ENCODE peak calls at places on chromosomes 12 and 14, in seven cellular contexts. Y is tibial nerve; B is IMR-90; O is endothelial cell of umbilical vein; J is neural progenitor cell; T is CD4-positive, alpha-beta memory T cell; A is stomach. D is an unnamed sample. For H3K36me3, the result is how much of the 10 kb centered on the place peaks cover.

GRCh38 chr14:95523051-95523817 is 6.8 kb upstream of the SYNE3 start:
- DNase-seq in B (peak), Y (no peak), J (no peak), A (no peak), T (peak), O (no peak), D (no peak)

GRCh38 chr14:103056322-103057027 is 874 bp downstream of the CDC42BPB start:
- DNase-seq in J (peak), O (peak), B (peak), A (peak), T (no peak), Y (peak), D (peak)

GRCh38 chr12:118980407-118981014 is 830 bp upstream of the SRRM4 start:
- DNase-seq in B (no peak), Y (no peak), T (no peak), J (peak), A (no peak), O (no peak), D (no peak)

GRCh38 chr14:69945347-69945746 is 66.1 kb downstream of the SMOC1 start:
- DNase-seq in T (no peak), A (no peak), Y (no peak), B (no peak), J (no peak), O (no peak), D (no peak)

GRCh38 chr12:106840217-106840616 is 65.7 kb downstream of the RIC8B start:
- DNase-seq in O (peak), Y (no peak), A (no peak), T (no peak), J (peak), B (peak), D (no peak)

GRCh38 chr12:26857465-26858176 is 24.6 kb upstream of the ITPR2 start:
- DNase-seq in B (no peak), Y (no peak), O (peak), A (no peak), T (no peak), J (no peak), D (no peak)

GRCh38 chr14:63287661-63288483 is 30.9 kb downstream of the GPHB5 start:
- DNase-seq in A (no peak), O (no peak), J (no peak), Y (no peak), B (peak), T (no peak), D (no peak)

GRCh38 chr12:111443586-111443985 is 37.9 kb downstream of the SH2B3 start:
- DNase-seq in B (peak), J (no peak), A (peak), T (no peak), Y (no peak), O (no peak), D (peak)

GRCh38 chr14:55980970-55981369 is 137.2 kb upstream of the PELI2 start:
- DNase-seq in T (no peak), J (no peak), A (no peak), Y (no peak), B (no peak), O (no peak), D (no peak)

GRCh38 chr12:124476011-124476400 is 91.4 kb downstream of the NCOR2 start:
- DNase-seq in T (no peak), A (no peak), O (no peak), J (no peak), B (no peak), Y (no peak), D (no peak)

GRCh38 chr12:124474709-124475108 is 92.7 kb downstream of the NCOR2 start:
- DNase-seq in B (no peak), O (no peak), J (no peak), Y (no peak), T (no peak), A (no peak), D (no peak)

GRCh38 chr12:124472690-124473279 is 94.6 kb downstream of the NCOR2 start:
- DNase-seq in T (no peak), Y (no peak), B (no peak), O (no peak), J (no peak), A (no peak), D (no peak)

GRCh38 chr12:124477109-124477915 is 90.1 kb downstream of the NCOR2 start:
- DNase-seq in J (no peak), O (no peak), Y (no peak), T (no peak), A (no peak), B (no peak), D (no peak)

GRCh38 chr12:124475295-124476010 is 92.0 kb downstream of the NCOR2 start:
- DNase-seq in B (no peak), A (no peak), Y (no peak), J (no peak), O (no peak), T (no peak), D (no peak)
- H3K36me3 ChIP-seq in B (half or more), A (half or more), Y (half or more), J (under half), O (under half), T (under half), D (half or more)

GRCh38 chr12:100573168-100573498 is 351 bp upstream of the GAS2L3 start:
- DNase-seq in O (no peak), T (no peak), J (no peak), B (no peak), A (no peak), Y (no peak), D (no peak)

GRCh38 chr12:100572184-100572583 is 1.3 kb upstream of the GAS2L3 start:
- DNase-seq in J (no peak), A (no peak), Y (no peak), B (no peak), T (no peak), O (no peak), D (no peak)

GRCh38 chr12:100576311-100577036 is 3.0 kb downstream of the GAS2L3 start:
- DNase-seq in O (peak), A (no peak), B (peak), T (no peak), J (no peak), Y (no peak), D (no peak)

GRCh38 chr12:100573499-100574261 is at the start of gene GAS2L3:
- DNase-seq in J (peak), B (peak), Y (peak), A (peak), T (peak), O (peak), D (peak)

DNA sequence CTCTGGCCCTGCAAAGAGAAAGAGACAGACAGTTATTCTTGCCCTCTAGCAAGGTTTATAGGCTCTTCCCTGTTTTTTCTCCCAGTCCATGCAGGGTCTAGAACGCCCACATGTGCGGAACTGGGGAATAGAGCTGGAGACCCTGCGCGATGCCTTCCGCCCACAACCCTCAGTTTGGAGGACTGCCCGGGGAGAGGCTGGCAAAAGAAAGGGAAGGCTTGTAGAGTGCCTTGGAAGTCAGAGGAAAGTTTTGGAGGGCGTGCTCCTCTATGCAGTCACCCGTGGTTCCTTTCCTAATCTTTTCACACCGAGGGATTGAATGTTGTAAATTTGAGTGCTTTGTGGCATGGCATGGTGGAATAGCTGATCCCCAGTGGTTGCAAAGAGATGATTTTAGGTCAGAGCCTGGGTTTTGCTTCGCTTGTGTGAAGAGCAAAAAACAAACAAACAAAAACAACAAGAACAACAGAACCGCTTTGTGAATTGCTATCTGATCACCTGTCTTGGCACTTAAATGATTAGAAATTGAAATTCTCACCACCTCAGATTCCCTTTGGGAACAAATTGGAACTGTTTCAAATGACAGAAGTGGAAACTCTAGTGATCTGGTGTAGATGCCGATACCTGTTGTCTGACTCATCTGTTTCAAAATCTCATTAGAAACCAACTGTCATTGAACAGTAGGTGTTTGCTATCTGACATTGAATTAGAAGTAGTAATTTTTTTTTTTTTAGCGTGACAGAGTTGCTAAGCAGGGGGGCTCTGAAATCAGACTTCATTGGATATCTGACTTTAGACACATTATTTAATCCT is 984 bp downstream of the GAS2L3 start:
- DNase-seq in B (no peak), Y (no peak), A (no peak), O (no peak), T (no peak), J (peak), D (peak)
- H3K36me3 ChIP-seq in B (under half), Y (under half), A (under half), O (under half), T (under half), J (under half), D (under half)

DNA sequence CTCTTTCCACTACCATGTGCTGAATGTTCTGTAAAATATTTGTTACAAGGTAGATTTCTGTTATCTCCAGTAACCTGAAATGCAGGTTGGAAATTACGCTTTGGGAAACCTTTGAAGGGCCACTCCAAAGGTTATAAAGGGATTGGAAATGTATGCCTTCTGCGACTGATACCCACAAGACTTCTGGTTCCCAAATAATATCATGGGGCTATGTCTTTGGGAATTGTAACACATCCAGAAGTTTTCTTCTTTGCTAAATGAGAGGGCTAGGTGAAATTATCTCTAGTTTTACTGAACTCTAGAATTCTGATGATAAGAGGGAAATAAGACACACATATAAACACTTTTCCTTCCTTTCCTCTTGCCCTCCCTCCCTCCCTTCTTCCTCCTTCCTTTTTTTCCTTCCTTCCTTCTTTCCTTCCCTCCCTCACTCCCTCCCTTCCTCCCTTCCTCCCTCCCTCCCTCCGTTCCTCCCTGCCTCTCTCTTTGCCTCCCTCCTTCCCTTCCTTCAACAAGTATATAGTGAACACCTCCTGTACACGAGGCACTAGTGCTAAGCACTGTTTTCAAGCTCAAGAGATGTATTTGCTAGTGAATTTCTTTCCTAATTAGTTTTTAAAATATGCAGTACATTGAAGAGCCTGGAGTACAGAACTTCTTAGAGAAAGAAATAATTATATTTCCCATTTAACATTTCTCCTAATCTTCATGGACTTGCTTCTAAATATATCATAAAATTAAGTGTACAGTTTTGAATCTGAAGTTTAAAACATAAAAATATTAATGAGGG is 10.1 kb downstream of the HMGA2 start:
- DNase-seq in A (no peak), T (no peak), B (no peak), O (no peak), J (no peak), Y (no peak), D (no peak)
- H3K36me3 ChIP-seq in A (under half), T (under half), B (under half), O (under half), J (under half), Y (under half), D (under half)

GRCh38 chr12:49806877-49807276 is 21.3 kb downstream of the NCKAP5L start:
- DNase-seq in B (no peak), J (no peak), O (no peak), A (no peak), Y (no peak), T (no peak), D (no peak)
- H3K36me3 ChIP-seq in B (under half), J (under half), O (under half), A (half or more), Y (under half), T (under half), D (under half)

GRCh38 chr12:7146228-7146627 is 16.1 kb downstream of the CLSTN3 start:
- DNase-seq in Y (no peak), A (no peak), T (no peak), O (no peak), J (no peak), B (no peak), D (no peak)

GRCh38 chr12:7144414-7145120 is 14.4 kb downstream of the CLSTN3 start:
- DNase-seq in A (no peak), T (peak), O (peak), Y (no peak), J (peak), B (peak), D (no peak)

GRCh38 chr12:7143564-7143963 is 13.4 kb downstream of the CLSTN3 start:
- DNase-seq in T (no peak), J (no peak), Y (no peak), A (no peak), O (no peak), B (no peak), D (no peak)

GRCh38 chr12:7145671-7146070 is 15.5 kb downstream of the CLSTN3 start:
- DNase-seq in J (no peak), B (no peak), O (no peak), T (no peak), Y (no peak), A (no peak), D (no peak)

DNA sequence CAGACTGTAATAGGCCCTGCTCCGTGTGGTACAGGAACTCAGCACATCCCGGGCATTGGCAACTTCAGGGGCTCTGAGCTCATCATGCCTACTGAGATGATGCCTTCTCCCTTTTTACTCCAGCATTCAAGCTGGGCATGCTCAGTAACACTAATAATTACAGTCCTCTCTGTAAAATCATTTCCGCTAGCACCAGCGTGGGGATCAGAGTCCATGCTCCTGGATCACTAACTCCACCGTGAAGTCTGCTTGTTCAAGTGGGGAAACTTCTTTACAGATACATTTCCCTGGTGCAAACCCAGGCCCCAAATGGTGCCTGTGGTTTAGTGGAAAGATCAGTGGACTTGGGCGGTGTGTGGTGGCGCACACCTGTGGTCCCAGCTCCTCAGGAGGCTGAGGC is 16.7 kb downstream of the CLSTN3 start:
- DNase-seq in T (no peak), O (no peak), B (no peak), Y (no peak), A (no peak), J (no peak), D (no peak)
- H3K36me3 ChIP-seq in T (under half), O (under half), B (under half), Y (half or more), A (half or more), J (under half), D (under half)

GRCh38 chr12:11622774-11623375 is 26.6 kb upstream of the ETV6 start:
- DNase-seq in T (no peak), A (no peak), B (no peak), J (no peak), O (no peak), Y (no peak), D (no peak)

GRCh38 chr12:11621797-11622423 is 27.6 kb upstream of the ETV6 start:
- DNase-seq in T (peak), J (no peak), O (peak), B (no peak), Y (no peak), A (no peak), D (no peak)

GRCh38 chr12:11623382-11623781 is 26.1 kb upstream of the ETV6 start:
- DNase-seq in B (peak), O (no peak), Y (no peak), J (no peak), T (no peak), A (no peak), D (no peak)

GRCh38 chr12:11628353-11628752 is 21.1 kb upstream of the ETV6 start:
- DNase-seq in J (no peak), A (no peak), Y (no peak), B (no peak), T (no peak), O (no peak), D (no peak)

DNA sequence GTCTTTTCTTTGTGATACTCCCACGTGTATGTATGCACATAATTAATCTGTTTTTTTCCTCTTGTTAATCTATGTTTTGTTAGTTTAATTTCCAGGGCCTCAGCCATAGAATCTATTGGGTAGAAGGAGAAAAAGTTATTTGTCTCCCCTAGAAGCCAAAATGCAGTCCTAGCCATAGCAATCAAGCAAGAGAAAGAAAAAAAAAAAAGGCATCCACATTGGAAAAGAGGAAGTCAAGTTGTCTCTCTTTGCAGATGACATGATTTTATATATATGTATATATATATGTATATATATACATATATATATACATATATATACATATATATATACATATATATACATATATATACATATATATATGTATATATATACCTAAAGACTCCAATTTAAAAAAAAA is 25.3 kb upstream of the ETV6 start:
- DNase-seq in A (no peak), O (no peak), B (no peak), Y (no peak), J (no peak), T (no peak), D (no peak)
- H3K36me3 ChIP-seq in A (under half), O (under half), B (under half), Y (under half), J (under half), T (under half), D (under half)

GRCh38 chr12:13610280-13610679 is 371.1 kb downstream of the GRIN2B start:
- DNase-seq in A (no peak), O (no peak), T (no peak), Y (no peak), B (no peak), J (no peak), D (no peak)
- H3K36me3 ChIP-seq in A (under half), O (under half), T (under half), Y (under half), B (under half), J (under half), D (under half)

GRCh38 chr14:74673768-74674167 is 39.1 kb downstream of the AREL1 start:
- DNase-seq in A (no peak), J (no peak), B (no peak), O (no peak), Y (no peak), T (no peak), D (no peak)

GRCh38 chr14:74670726-74671125 is 42.2 kb downstream of the AREL1 start:
- DNase-seq in T (no peak), B (peak), O (peak), A (no peak), J (no peak), Y (no peak), D (peak)

GRCh38 chr14:74667758-74668157 is 45.1 kb downstream of the AREL1 start:
- DNase-seq in T (no peak), A (no peak), B (peak), Y (no peak), O (peak), J (no peak), D (no peak)

GRCh38 chr14:74671789-74672188 is 41.1 kb downstream of the AREL1 start:
- DNase-seq in J (no peak), B (peak), T (no peak), A (no peak), Y (peak), O (peak), D (peak)

GRCh38 chr14:74669846-74670245 is 43.0 kb downstream of the AREL1 start:
- DNase-seq in J (no peak), T (no peak), Y (no peak), O (no peak), A (no peak), B (no peak), D (no peak)
- H3K36me3 ChIP-seq in J (under half), T (half or more), Y (half or more), O (under half), A (half or more), B (under half), D (under half)

GRCh38 chr12:71640316-71640715 is 23.3 kb downstream of the ZFC3H1 start:
- DNase-seq in J (no peak), A (peak), Y (no peak), O (no peak), B (no peak), T (no peak), D (no peak)

GRCh38 chr12:71636704-71637115 is 26.9 kb downstream of the ZFC3H1 start:
- DNase-seq in Y (no peak), T (peak), J (peak), A (no peak), O (peak), B (peak), D (no peak)

GRCh38 chr12:71641390-71641789 is 22.3 kb downstream of the ZFC3H1 start:
- DNase-seq in Y (no peak), O (no peak), T (no peak), A (no peak), J (no peak), B (no peak), D (no peak)

GRCh38 chr12:71638499-71638898 is 25.1 kb downstream of the ZFC3H1 start:
- DNase-seq in O (no peak), A (no peak), J (no peak), B (no peak), T (no peak), Y (no peak), D (no peak)

GRCh38 chr12:71639341-71639760 is 24.3 kb downstream of the ZFC3H1 start:
- DNase-seq in T (no peak), J (peak), Y (no peak), A (no peak), B (no peak), O (no peak), D (no peak)
- H3K36me3 ChIP-seq in T (half or more), J (under half), Y (half or more), A (half or more), B (under half), O (under half), D (half or more)